ENCODE peak calls at places on chromosome 17, in four cellular contexts. B is EL; I is occipital lobe; U is stimulated activated CD8-positive, alpha-beta memory T cell treated with anti-CD3 and anti-CD28 coated beads, Interleukin-2, amount 100 ng/mL, for 1 hour. R is an unnamed sample.
A peak's percentile ranks its signal among the peaks of the same experiment; 100 is the strongest.

GRCh38 chr17:67218385-67218950 is 26.5 kb downstream of the HELZ start:
- DNase-seq in B (peak; percentile 60), I (no peak), U (no peak), R (no peak)

GRCh38 chr17:58960068-58960467 is 146.6 kb downstream of the TRIM37 start:
- DNase-seq in B (peak; percentile 62), I (no peak), U (no peak), R (no peak)

GRCh38 chr17:12673788-12674187 is 8.1 kb downstream of the MYOCD start:
- DNase-seq in B (peak; percentile 40), I (no peak), U (no peak), R (no peak)

GRCh38 chr17:50064253-50064991 is 8.5 kb downstream of the ITGA3 start:
- DNase-seq in B (peak; percentile 100), I (peak; percentile 60), U (no peak), R (no peak)

GRCh38 chr17:4565209-4566141 is 5.1 kb upstream of the GGT6 start:
- DNase-seq in B (peak; percentile 78), I (peak; percentile 16), U (peak; percentile 16), R (no peak)

GRCh38 chr17:44781553-44782348 is 23.0 kb downstream of the ADAM11 start:
- DNase-seq in B (no peak), I (no peak), U (no peak), R (no peak)

GRCh38 chr17:6495450-6496115 is 51.3 kb downstream of the PIMREG start:
- DNase-seq in B (no peak), I (no peak), U (no peak), R (no peak)

GRCh38 chr17:64133546-64134215 is 3.7 kb upstream of the ERN1 start:
- DNase-seq in B (peak; percentile 71), I (no peak), U (no peak), R (no peak)

GRCh38 chr17:6753006-6753445 is 2.8 kb upstream of the XAF1 start:
- DNase-seq in B (peak; percentile 93), I (no peak), U (peak; percentile 60), R (no peak)

GRCh38 chr17:29659155-29659554 is 36.4 kb upstream of the CORO6 start:
- DNase-seq in B (no peak), I (no peak), U (no peak), R (no peak)

GRCh38 chr17:64662774-64663367 is 764 bp upstream of the SMURF2 start:
- DNase-seq in B (no peak), I (no peak), U (no peak), R (no peak)

GRCh38 chr17:46771601-46772012 is 46.9 kb downstream of the WNT3 start:
- DNase-seq in B (peak; percentile 49), I (no peak), U (no peak), R (no peak)

GRCh38 chr17:4220655-4221054 is 43.1 kb downstream of the ANKFY1 start:
- DNase-seq in B (no peak), I (no peak), U (no peak), R (no peak)

GRCh38 chr17:66968916-66969315 is 4.4 kb downstream of the CACNG4 start:
- DNase-seq in B (no peak), I (no peak), U (no peak), R (no peak)

GRCh38 chr17:65417406-65418221 is 143.8 kb downstream of the AXIN2 start:
- DNase-seq in B (no peak), I (no peak), U (no peak), R (no peak)

GRCh38 chr17:57649731-57650484 is 95.2 kb downstream of the CCDC182 start:
- DNase-seq in B (peak; percentile 49), I (no peak), U (no peak), R (no peak)

GRCh38 chr17:43135454-43135819 is 10.3 kb upstream of the BRCA1 start:
- DNase-seq in B (no peak), I (no peak), U (no peak), R (no peak)

GRCh38 chr17:32275060-32276042 is 9.7 kb downstream of the RHBDL3 start:
- DNase-seq in B (peak; percentile 97), I (peak; percentile 61), U (no peak), R (no peak)

GRCh38 chr17:28405632-28406477 is at the start of gene SLC46A1:
- DNase-seq in B (peak; percentile 50), I (peak; percentile 60), U (peak; percentile 19), R (no peak)

GRCh38 chr17:50221500-50222480 is 20.4 kb upstream of the COL1A1 start:
- DNase-seq in B (peak; percentile 78), I (no peak), U (no peak), R (no peak)

GRCh38 chr17:43598359-43599045 is 52.4 kb upstream of the ETV4 start:
- DNase-seq in B (no peak), I (no peak), U (no peak), R (no peak)

GRCh38 chr17:82667668-82668000 is 19.4 kb upstream of the WDR45B start:
- DNase-seq in B (no peak), I (no peak), U (no peak), R (no peak)

GRCh38 chr17:48928876-48929811 is 15.5 kb downstream of the SNF8 start:
- DNase-seq in B (no peak), I (no peak), U (no peak), R (no peak)

GRCh38 chr17:82101301-82101715 is 3.3 kb upstream of the FASN start:
- DNase-seq in B (no peak), I (no peak), U (no peak), R (no peak)

GRCh38 chr17:17819111-17819510 is 17.7 kb downstream of the SREBF1 start:
- DNase-seq in B (no peak), I (no peak), U (no peak), R (no peak)

GRCh38 chr17:55814377-55814776 is 63.5 kb downstream of the PCTP start:
- DNase-seq in B (peak; percentile 15), I (no peak), U (no peak), R (no peak)

GRCh38 chr17:81452551-81452950 is 57.3 kb downstream of the BAHCC1 start:
- DNase-seq in B (no peak), I (no peak), U (no peak), R (no peak)

GRCh38 chr17:47276868-47277267 is 23.2 kb downstream of the ITGB3 start:
- DNase-seq in B (peak; percentile 76), I (no peak), U (no peak), R (no peak)

GRCh38 chr17:77110006-77110374 is 30.8 kb upstream of the SEC14L1 start:
- DNase-seq in B (peak; percentile 55), I (no peak), U (no peak), R (no peak)

GRCh38 chr17:63274156-63274555 is 171.9 kb downstream of the CYB561 start:
- DNase-seq in B (peak; percentile 75), I (no peak), U (no peak), R (no peak)

GRCh38 chr17:56765449-56765848 is 68.3 kb downstream of the C17orf67 start:
- DNase-seq in B (no peak), I (no peak), U (no peak), R (no peak)

GRCh38 chr17:46009681-46010596 is 10.9 kb downstream of the STH start:
- DNase-seq in B (peak; percentile 63), I (no peak), U (no peak), R (no peak)

GRCh38 chr17:83008526-83008925 is 70.9 kb upstream of the METRNL start:
- DNase-seq in B (no peak), I (no peak), U (no peak), R (no peak)

GRCh38 chr17:62968445-62968923 is 2.4 kb downstream of the TANC2 start:
- DNase-seq in B (peak; percentile 89), I (peak; percentile 4), U (peak; percentile 13), R (no peak)

R was measured in esophagus squamous epithelium.